ENCODE peak calls at places on chromosome 2, in five cellular contexts. C is heart left ventricle, F is left lung, N is esophagus squamous epithelium, V is ovary. J is an unnamed sample.
A peak's percentile ranks its signal among the peaks of the same experiment; 100 is the strongest.

GRCh38 chr2:6865346-6866238 is at the start of gene CMPK2:
- DNase-seq in F (peak; percentile 75), C (peak; percentile 84), V (peak; percentile 46), N (peak; percentile 12), J (peak; percentile 68)

GRCh38 chr2:218291934-218292699 is at the start of gene TMBIM1:
- DNase-seq in V (peak; percentile 76), F (peak; percentile 81), C (peak; percentile 83), N (no peak), J (peak; percentile 76)

GRCh38 chr2:129923265-129924141 is 56.0 kb upstream of the RAB6C start:
- DNase-seq in V (no peak), C (no peak), N (no peak), F (no peak), J (peak; percentile 38)

GRCh38 chr2:194343167-194343566 is 1313.9 kb upstream of the SLC39A10 start:
- DNase-seq in F (no peak), C (no peak), N (no peak), V (no peak), J (no peak)

GRCh38 chr2:196131384-196131861 is 40.0 kb downstream of the STK17B start:
- DNase-seq in V (no peak), F (no peak), N (no peak), C (peak; percentile 19), J (no peak)

GRCh38 chr2:63755980-63756379 is 85.7 kb upstream of the UGP2 start:
- DNase-seq in F (no peak), N (no peak), V (no peak), C (no peak), J (no peak)

GRCh38 chr2:186852508-186852907 is 3.5 kb upstream of the ZSWIM2 start:
- DNase-seq in C (no peak), F (no peak), V (no peak), N (no peak), J (no peak)

GRCh38 chr2:65708129-65708528 is 275.7 kb upstream of the SPRED2 start:
- DNase-seq in N (no peak), V (no peak), C (no peak), F (no peak), J (no peak)

GRCh38 chr2:150806336-150806735 is 318.9 kb upstream of the RND3 start:
- DNase-seq in N (no peak), C (no peak), V (no peak), F (no peak), J (no peak)

GRCh38 chr2:26951246-26951645 is 19.2 kb upstream of the MAPRE3 start:
- DNase-seq in C (no peak), V (no peak), F (no peak), N (no peak), J (no peak)

GRCh38 chr2:158478237-158478636 is 21.5 kb downstream of the PKP4 start:
- DNase-seq in C (no peak), F (no peak), N (no peak), V (no peak), J (no peak)

GRCh38 chr2:109722026-109722425 is 72.1 kb upstream of the RGPD5 start:
- DNase-seq in F (no peak), C (no peak), N (no peak), V (no peak), J (no peak)

GRCh38 chr2:111698089-111698488 is 185.9 kb downstream of the ANAPC1 start:
- DNase-seq in F (no peak), V (no peak), C (no peak), N (no peak), J (no peak)

GRCh38 chr2:134206573-134206972 is 47.3 kb upstream of the MGAT5 start:
- DNase-seq in N (no peak), F (no peak), V (no peak), C (peak; percentile 35), J (no peak)

GRCh38 chr2:218022131-218022850 is 19.5 kb upstream of the TNS1 start:
- DNase-seq in N (no peak), C (no peak), F (peak; percentile 22), V (peak; percentile 3), J (peak; percentile 1)

GRCh38 chr2:45008296-45009129 is 739 bp downstream of the SIX2 start:
- DNase-seq in F (no peak), N (no peak), C (no peak), V (no peak), J (peak; percentile 64)

GRCh38 chr2:160054984-160055725 is 7.3 kb downstream of the PLA2R1 start:
- DNase-seq in N (no peak), C (no peak), F (no peak), V (peak; percentile 37), J (no peak)

GRCh38 chr2:39618236-39618635 is 47.5 kb upstream of the TMEM178A start:
- DNase-seq in V (no peak), N (no peak), F (no peak), C (no peak), J (no peak)

GRCh38 chr2:67579791-67580190 is 182.7 kb downstream of the ETAA1 start:
- DNase-seq in N (no peak), V (no peak), F (no peak), C (no peak), J (no peak)

GRCh38 chr2:7539077-7539476 is 621.9 kb downstream of the RNF144A start:
- DNase-seq in C (no peak), V (no peak), F (no peak), N (no peak), J (no peak)

GRCh38 chr2:128311216-128311754 is 7.4 kb downstream of the HS6ST1 start:
- DNase-seq in F (peak; percentile 23), V (no peak), N (no peak), C (no peak), J (no peak)

GRCh38 chr2:134581877-134582546 is 136.8 kb downstream of the TMEM163 start:
- DNase-seq in V (no peak), F (no peak), C (no peak), N (no peak), J (no peak)

GRCh38 chr2:27407798-27408491 is 1.4 kb downstream of the PPM1G start:
- DNase-seq in N (no peak), V (no peak), F (no peak), C (no peak), J (no peak)

GRCh38 chr2:26968001-26968400 is 2.4 kb upstream of the MAPRE3 start:
- DNase-seq in N (no peak), F (no peak), V (no peak), C (no peak), J (no peak)

GRCh38 chr2:70456594-70457495 is 96.8 kb downstream of the TGFA start:
- DNase-seq in F (no peak), N (no peak), V (no peak), C (no peak), J (peak; percentile 37)

GRCh38 chr2:209974566-209974965 is 27.9 kb upstream of the RPE start:
- DNase-seq in V (no peak), C (no peak), N (no peak), F (no peak), J (no peak)

GRCh38 chr2:146228659-146229058 is 1616.2 kb upstream of the ACVR2A start:
- DNase-seq in N (no peak), V (no peak), F (no peak), C (no peak), J (no peak)

GRCh38 chr2:39781697-39782096 is 2.6 kb upstream of the THUMPD2 start:
- DNase-seq in N (no peak), C (no peak), V (no peak), F (no peak), J (no peak)

GRCh38 chr2:69616755-69617154 is 26.8 kb downstream of the AAK1 start:
- DNase-seq in V (no peak), N (no peak), F (no peak), C (no peak), J (no peak)

GRCh38 chr2:224190871-224191270 is 151.8 kb upstream of the SERPINE2 start:
- DNase-seq in C (no peak), F (no peak), N (no peak), V (peak; percentile 20), J (no peak)

GRCh38 chr2:232328516-232329460 is 49.8 kb upstream of the ALPP start:
- DNase-seq in N (no peak), V (no peak), F (peak; percentile 23), C (peak; percentile 6), J (no peak)

GRCh38 chr2:117087565-117088291 is 726.8 kb upstream of the DDX18 start:
- DNase-seq in V (no peak), C (no peak), F (no peak), N (no peak), J (no peak)

GRCh38 chr2:43131890-43132522 is 94.4 kb downstream of the ZFP36L2 start:
- DNase-seq in N (no peak), F (no peak), V (no peak), C (no peak), J (no peak)

DNA sequence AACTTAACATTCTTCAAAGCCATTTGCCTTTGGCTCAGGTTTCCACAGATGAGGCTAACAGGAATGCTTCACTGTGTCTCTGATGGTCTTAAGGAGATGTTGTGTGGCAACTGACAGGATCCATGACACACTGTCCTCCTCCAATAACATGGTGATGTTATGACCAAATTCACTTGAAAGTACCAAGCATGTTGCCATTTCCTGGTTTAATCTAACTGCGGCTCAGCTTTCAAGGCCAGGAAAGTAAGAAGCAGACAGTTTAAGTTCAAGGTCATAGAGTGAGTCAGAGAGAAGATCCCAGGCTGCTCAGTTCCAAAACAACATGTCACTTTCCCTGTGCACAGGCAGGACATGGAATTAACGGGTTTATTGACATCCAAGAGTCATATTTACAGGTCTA is 513.6 kb downstream of the STK39 start:
- DNase-seq in V (peak; percentile 20), C (no peak), N (no peak), F (no peak), J (no peak)
- H3K4me1 ChIP-seq in V (peaks cover 10% of the 10 kb centered on the region), C (no peaks in the 10 kb centered on the region), N (no peaks in the 10 kb centered on the region), F (no peaks in the 10 kb centered on the region), J (no peaks in the 10 kb centered on the region)

DNA sequence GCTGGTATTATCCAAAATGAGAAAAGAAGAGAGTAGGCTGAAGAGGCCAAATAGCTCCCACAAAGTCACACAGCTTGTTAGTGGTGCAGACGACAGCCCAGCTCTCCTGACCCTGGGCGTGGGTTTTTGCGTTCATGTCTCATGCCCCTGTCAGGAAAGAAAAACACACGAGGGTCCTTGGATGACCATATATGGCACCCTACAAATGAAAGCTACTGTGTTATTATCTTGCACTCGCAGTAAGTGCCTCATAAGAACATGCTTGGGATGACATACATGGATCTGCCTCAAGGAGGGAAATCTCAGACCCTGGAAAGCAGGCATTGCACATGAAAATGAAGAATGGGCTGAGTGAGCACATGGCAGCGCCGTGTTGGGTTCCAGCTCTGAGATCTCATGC is 89.7 kb downstream of the SEMA4F start:
- DNase-seq in V (no peak), N (no peak), F (no peak), C (no peak), J (no peak)
- H3K4me1 ChIP-seq in V (peaks cover 11% of the 10 kb centered on the region), N (peaks cover 70% of the 10 kb centered on the region), F (no peaks in the 10 kb centered on the region), C (no peaks in the 10 kb centered on the region), J (no peaks in the 10 kb centered on the region)

GRCh38 chr2:85445316-85446295 is 27.1 kb downstream of the SH2D6 start:
- DNase-seq in N (no peak), F (no peak), V (peak; percentile 81), C (no peak), J (peak; percentile 97)
- H3K4me1 ChIP-seq in N (peaks cover 20% of the 10 kb centered on the region), F (no peaks in the 10 kb centered on the region), V (peaks cover 16% of the 10 kb centered on the region), C (no peaks in the 10 kb centered on the region), J (peaks cover 25% of the 10 kb centered on the region)

GRCh38 chr2:234444888-234445287 is 52.0 kb downstream of the ARL4C start:
- DNase-seq in C (peak; percentile 52), V (no peak), N (no peak), F (peak; percentile 71), J (no peak)

GRCh38 chr2:234448506-234449169 is 48.2 kb downstream of the ARL4C start:
- DNase-seq in F (no peak), C (no peak), V (no peak), N (no peak), J (no peak)

GRCh38 chr2:234447963-234448362 is 48.9 kb downstream of the ARL4C start:
- DNase-seq in N (no peak), V (no peak), F (no peak), C (no peak), J (no peak)

GRCh38 chr2:234447189-234447588 is 49.7 kb downstream of the ARL4C start:
- DNase-seq in V (no peak), N (no peak), C (no peak), F (no peak), J (no peak)

GRCh38 chr2:234446404-234447076 is 50.3 kb downstream of the ARL4C start:
- DNase-seq in F (peak; percentile 85), N (peak; percentile 49), C (peak; percentile 74), V (no peak), J (no peak)
- H3K4me1 ChIP-seq in F (peaks cover 6% of the 10 kb centered on the region), N (peaks cover 58% of the 10 kb centered on the region), C (peaks cover 4% of the 10 kb centered on the region), V (peaks cover 1% of the 10 kb centered on the region), J (no peaks in the 10 kb centered on the region)

J was measured in pancreas.